ENCODE peak calls at places on chromosomes 4 and X, in ten cellular contexts. X is aorta; V is iPS-NIHi11; H is fibroblast of the aortic adventitia; Z is RCC 7860; W is central memory CD8-positive, alpha-beta T cell; C is HCT116; A is HEK293T; S is globus pallidus; F is substantia nigra. E is an unnamed sample.

GRCh38 chrX:3181846-3182245 is 140.6 kb downstream of the ARSF start:
- DNase-seq in W (no peak), F (no peak), H (no peak), C (no peak), V (no peak), Z (no peak), S (no peak), A (no peak), X (no peak), E (no peak)

GRCh38 chr4:2159931-2160330 is 82.0 kb downstream of the HAUS3 start:
- DNase-seq in C (no peak), S (no peak), A (no peak), W (no peak), F (no peak), V (no peak), H (no peak), X (no peak), Z (no peak), E (no peak)

GRCh38 chr4:38075370-38076152 is 115.4 kb downstream of the PTTG2 start:
- DNase-seq in F (no peak), V (no peak), S (peak), H (peak), W (no peak), C (no peak), X (no peak), Z (no peak), A (no peak), E (no peak)

GRCh38 chrX:17441965-17442364 is 67.0 kb downstream of the NHS start:
- DNase-seq in X (no peak), H (peak), Z (peak), C (no peak), A (no peak), F (no peak), S (no peak), V (no peak), W (no peak), E (no peak)

GRCh38 chr4:38266616-38267015 is 306.4 kb downstream of the PTTG2 start:
- DNase-seq in H (no peak), F (no peak), X (peak), S (peak), V (no peak), C (peak), W (no peak), A (no peak), Z (peak), E (no peak)

GRCh38 chr4:166091914-166092510 is 219.0 kb downstream of the TLL1 start:
- DNase-seq in S (peak), V (peak), H (peak), F (no peak), W (no peak), X (no peak), A (peak), Z (peak), C (peak), E (peak)

GRCh38 chr4:180394307-180394706 is 1848.9 kb upstream of the TENM3 start:
- DNase-seq in H (no peak), X (no peak), F (no peak), W (no peak), A (no peak), C (no peak), V (no peak), Z (no peak), S (no peak), E (no peak)

GRCh38 chr4:171875291-171875690 is 62.1 kb downstream of the GALNTL6 start:
- DNase-seq in F (no peak), S (no peak), V (no peak), X (no peak), W (no peak), Z (no peak), C (no peak), A (no peak), H (no peak), E (peak)

GRCh38 chr4:45347056-45347455 is 620.7 kb upstream of the GNPDA2 start:
- DNase-seq in W (no peak), H (no peak), F (no peak), Z (no peak), V (no peak), A (no peak), X (no peak), C (no peak), S (no peak), E (no peak)

GRCh38 chr4:75542824-75543223 is 13.0 kb upstream of the ODAPH start:
- DNase-seq in V (no peak), A (no peak), S (no peak), W (no peak), H (peak), Z (peak), F (no peak), C (no peak), X (no peak), E (no peak)

GRCh38 chr4:185645403-185645802 is 110.1 kb upstream of the PDLIM3 start:
- DNase-seq in H (no peak), V (no peak), X (no peak), S (no peak), A (no peak), C (no peak), W (no peak), F (no peak), Z (no peak), E (no peak)

GRCh38 chrX:36957425-36958328 is 50.5 kb upstream of the FAM47C start:
- DNase-seq in A (peak), H (no peak), F (no peak), X (peak), Z (no peak), W (no peak), S (no peak), C (no peak), V (peak), E (peak)

GRCh38 chr4:1309261-1310010 is 19.7 kb downstream of the MAEA start:
- DNase-seq in V (peak), C (no peak), F (peak), H (peak), S (peak), A (no peak), X (peak), Z (no peak), W (no peak), E (peak)

GRCh38 chrX:127877358-127877757 is 174.8 kb downstream of the ACTRT1 start:
- DNase-seq in Z (no peak), H (no peak), W (no peak), C (no peak), A (no peak), V (no peak), X (no peak), S (no peak), F (no peak), E (no peak)

GRCh38 chr4:137471895-137472294 is 60.4 kb downstream of the PCDH18 start:
- DNase-seq in A (no peak), V (no peak), X (no peak), Z (no peak), F (no peak), W (no peak), C (no peak), H (peak), S (no peak), E (no peak)

GRCh38 chr4:103099691-103100392 is at the start of gene BDH2:
- DNase-seq in Z (peak), C (peak), A (peak), S (peak), F (no peak), X (no peak), H (peak), W (no peak), V (peak), E (peak)